ENCODE peak calls at places on chromosome 6, in nine cellular contexts. One of them, this sample, is unnamed.

GRCh38 chr6:109961666-109962065 is 16.4 kb upstream of the GPR6 start:
- DNase-seq in hypothalamus: no peak
- DNase-seq in mucosa of gallbladder: no peak
- DNase-seq in iPS DF 19.7: no peak
- DNase-seq in Peyer's patch: no peak
- DNase-seq in T-cell: no peak
- DNase-seq in amniotic stem cell: no peak
- DNase-seq in amniotic epithelial cell: peak
- DNase-seq in OCI-M1: no peak
- DNase-seq in this sample: no peak

GRCh38 chr6:155121699-155122098 is 126.6 kb downstream of the TIAM2 start:
- DNase-seq in amniotic epithelial cell: peak
- DNase-seq in T-cell: no peak
- DNase-seq in Peyer's patch: no peak
- DNase-seq in iPS DF 19.7: no peak
- DNase-seq in amniotic stem cell: no peak
- DNase-seq in OCI-M1: no peak
- DNase-seq in hypothalamus: no peak
- DNase-seq in mucosa of gallbladder: no peak
- DNase-seq in this sample: no peak

GRCh38 chr6:68976260-68976659 is 341.2 kb downstream of the ADGRB3 start:
- DNase-seq in amniotic stem cell: no peak
- DNase-seq in Peyer's patch: no peak
- DNase-seq in hypothalamus: no peak
- DNase-seq in T-cell: no peak
- DNase-seq in iPS DF 19.7: no peak
- DNase-seq in OCI-M1: peak
- DNase-seq in mucosa of gallbladder: no peak
- DNase-seq in amniotic epithelial cell: no peak
- DNase-seq in this sample: no peak

GRCh38 chr6:6856538-6857523 is 250.9 kb upstream of the RREB1 start:
- DNase-seq in iPS DF 19.7: peak
- DNase-seq in Peyer's patch: peak
- DNase-seq in amniotic stem cell: no peak
- DNase-seq in mucosa of gallbladder: peak
- DNase-seq in hypothalamus: no peak
- DNase-seq in OCI-M1: no peak
- DNase-seq in amniotic epithelial cell: peak
- DNase-seq in T-cell: peak
- DNase-seq in this sample: no peak

GRCh38 chr6:7136859-7137334 is 29.1 kb downstream of the RREB1 start:
- DNase-seq in hypothalamus: no peak
- DNase-seq in Peyer's patch: peak
- DNase-seq in T-cell: no peak
- DNase-seq in OCI-M1: no peak
- DNase-seq in amniotic epithelial cell: no peak
- DNase-seq in mucosa of gallbladder: no peak
- DNase-seq in amniotic stem cell: no peak
- DNase-seq in iPS DF 19.7: no peak
- DNase-seq in this sample: no peak

GRCh38 chr6:83474309-83474708 is 38.0 kb upstream of the PRSS35 start:
- DNase-seq in mucosa of gallbladder: no peak
- DNase-seq in iPS DF 19.7: no peak
- DNase-seq in Peyer's patch: peak
- DNase-seq in amniotic stem cell: no peak
- DNase-seq in hypothalamus: no peak
- DNase-seq in OCI-M1: no peak
- DNase-seq in T-cell: no peak
- DNase-seq in amniotic epithelial cell: peak
- DNase-seq in this sample: no peak

GRCh38 chr6:170224694-170225660 is 65.9 kb downstream of the DLL1 start:
- DNase-seq in mucosa of gallbladder: peak
- DNase-seq in amniotic epithelial cell: no peak
- DNase-seq in amniotic stem cell: no peak
- DNase-seq in OCI-M1: no peak
- DNase-seq in Peyer's patch: peak
- DNase-seq in iPS DF 19.7: no peak
- DNase-seq in T-cell: no peak
- DNase-seq in hypothalamus: no peak
- DNase-seq in this sample: peak

GRCh38 chr6:132445201-132445951 is 44.1 kb upstream of the MOXD1 start:
- DNase-seq in iPS DF 19.7: no peak
- DNase-seq in T-cell: no peak
- DNase-seq in OCI-M1: no peak
- DNase-seq in amniotic epithelial cell: peak
- DNase-seq in hypothalamus: no peak
- DNase-seq in amniotic stem cell: peak
- DNase-seq in Peyer's patch: no peak
- DNase-seq in mucosa of gallbladder: no peak
- DNase-seq in this sample: no peak

GRCh38 chr6:128667339-128667858 is 147.0 kb upstream of the PTPRK start:
- DNase-seq in iPS DF 19.7: no peak
- DNase-seq in mucosa of gallbladder: no peak
- DNase-seq in OCI-M1: peak
- DNase-seq in Peyer's patch: no peak
- DNase-seq in hypothalamus: no peak
- DNase-seq in amniotic epithelial cell: no peak
- DNase-seq in T-cell: no peak
- DNase-seq in amniotic stem cell: no peak
- DNase-seq in this sample: no peak

GRCh38 chr6:159646731-159647130 is 46.3 kb downstream of the SOD2 start:
- DNase-seq in OCI-M1: no peak
- DNase-seq in Peyer's patch: no peak
- DNase-seq in mucosa of gallbladder: no peak
- DNase-seq in iPS DF 19.7: no peak
- DNase-seq in amniotic stem cell: no peak
- DNase-seq in hypothalamus: no peak
- DNase-seq in amniotic epithelial cell: peak
- DNase-seq in T-cell: no peak
- DNase-seq in this sample: no peak

GRCh38 chr6:25253371-25253770 is 25.8 kb upstream of the CARMIL1 start:
- DNase-seq in OCI-M1: no peak
- DNase-seq in T-cell: no peak
- DNase-seq in Peyer's patch: no peak
- DNase-seq in mucosa of gallbladder: no peak
- DNase-seq in hypothalamus: no peak
- DNase-seq in amniotic epithelial cell: no peak
- DNase-seq in amniotic stem cell: no peak
- DNase-seq in iPS DF 19.7: no peak
- DNase-seq in this sample: no peak

This sample was measured in T47D.